ENCODE peak calls at places on chromosomes 6 and 20, in ten cellular contexts. E, O, K, Q, Z, D, B, I, X and R are unnamed samples.

GRCh38 chr6:147621280-147621679 is 112.8 kb downstream of the SAMD5 start:
- DNase-seq in E (peak), O (no peak), K (no peak), Q (no peak), Z (no peak), D (no peak), B (no peak), I (peak), X (no peak), R (no peak)

GRCh38 chr20:46058656-46059281 is 29.8 kb downstream of the SLC12A5 start:
- DNase-seq in E (no peak), O (peak), K (no peak), Q (no peak), Z (no peak), D (peak), B (peak), I (no peak), X (no peak), R (no peak)

GRCh38 chr6:117451607-117452164 is 25.9 kb upstream of the ROS1 start:
- DNase-seq in E (no peak), O (no peak), K (no peak), Q (no peak), Z (no peak), D (no peak), B (no peak), I (no peak), X (no peak), R (no peak)

GRCh38 chr6:163057260-163057659 is 329.5 kb downstream of the PACRG start:
- DNase-seq in E (no peak), O (no peak), K (no peak), Q (no peak), Z (no peak), D (no peak), B (no peak), I (no peak), X (no peak), R (no peak)

GRCh38 chr20:45343867-45344721 is 4.1 kb downstream of the SDC4 start:
- DNase-seq in E (peak), O (no peak), K (no peak), Q (peak), Z (peak), D (no peak), B (peak), I (peak), X (no peak), R (no peak)

GRCh38 chr6:26216886-26217713 is 129.9 kb downstream of the HFE start:
- DNase-seq in E (peak), O (no peak), K (peak), Q (peak), Z (no peak), D (peak), B (peak), I (peak), X (no peak), R (peak)

GRCh38 chr6:161644521-161644920 is 370.7 kb upstream of the AGPAT4 start:
- DNase-seq in E (no peak), O (no peak), K (no peak), Q (no peak), Z (no peak), D (no peak), B (no peak), I (no peak), X (no peak), R (no peak)

GRCh38 chr6:156991971-156992370 is 214.8 kb downstream of the ARID1B start:
- DNase-seq in E (no peak), O (no peak), K (no peak), Q (no peak), Z (no peak), D (no peak), B (no peak), I (no peak), X (no peak), R (no peak)

GRCh38 chr6:130364224-130364780 is 1.5 kb upstream of the TMEM200A start:
- DNase-seq in E (no peak), O (no peak), K (no peak), Q (no peak), Z (no peak), D (no peak), B (no peak), I (no peak), X (no peak), R (no peak)

GRCh38 chr6:106897580-106897979 is 76.9 kb downstream of the CD24 start:
- DNase-seq in E (no peak), O (no peak), K (no peak), Q (no peak), Z (no peak), D (no peak), B (no peak), I (no peak), X (no peak), R (no peak)

GRCh38 chr6:163998496-163998895 is 584.0 kb downstream of the QKI start:
- DNase-seq in E (no peak), O (no peak), K (no peak), Q (no peak), Z (no peak), D (no peak), B (no peak), I (no peak), X (no peak), R (no peak)

GRCh38 chr6:30543824-30544223 is 12.5 kb downstream of the GNL1 start:
- DNase-seq in E (no peak), O (peak), K (no peak), Q (no peak), Z (no peak), D (no peak), B (no peak), I (no peak), X (no peak), R (no peak)

GRCh38 chr20:6468751-6469150 is 298.7 kb upstream of the BMP2 start:
- DNase-seq in E (no peak), O (no peak), K (no peak), Q (no peak), Z (no peak), D (no peak), B (no peak), I (no peak), X (no peak), R (no peak)

GRCh38 chr6:17281100-17281496 is at the start of gene RBM24:
- DNase-seq in E (peak), O (peak), K (no peak), Q (no peak), Z (no peak), D (no peak), B (peak), I (peak), X (peak), R (no peak)

GRCh38 chr20:63809856-63810255 is 21.2 kb downstream of the ZBTB46 start:
- DNase-seq in E (no peak), O (no peak), K (no peak), Q (no peak), Z (no peak), D (no peak), B (no peak), I (no peak), X (no peak), R (no peak)

GRCh38 chr6:44430322-44430721 is 42.8 kb downstream of the CDC5L start:
- DNase-seq in E (no peak), O (no peak), K (no peak), Q (no peak), Z (no peak), D (no peak), B (peak), I (no peak), X (no peak), R (no peak)

GRCh38 chr20:13525225-13525940 is 113.3 kb downstream of the TASP1 start:
- DNase-seq in E (no peak), O (no peak), K (no peak), Q (no peak), Z (no peak), D (no peak), B (peak), I (peak), X (no peak), R (no peak)

GRCh38 chr20:36542019-36542488 is 735 bp downstream of the MYL9 start:
- DNase-seq in E (peak), O (peak), K (no peak), Q (no peak), Z (no peak), D (peak), B (peak), I (peak), X (peak), R (no peak)

GRCh38 chr6:170291271-170292110 is 613 bp upstream of the DLL1 start:
- DNase-seq in E (peak), O (peak), K (peak), Q (peak), Z (no peak), D (peak), B (peak), I (no peak), X (no peak), R (peak)

GRCh38 chr6:133609404-133610270 is 279.3 kb upstream of the TCF21 start:
- DNase-seq in E (no peak), O (no peak), K (no peak), Q (no peak), Z (peak), D (no peak), B (peak), I (peak), X (no peak), R (no peak)

GRCh38 chr6:129203190-129203900 is 320.4 kb downstream of the LAMA2 start:
- DNase-seq in E (no peak), O (no peak), K (no peak), Q (no peak), Z (no peak), D (no peak), B (no peak), I (no peak), X (no peak), R (no peak)